ENCODE peak calls at places on chromosomes 12 and 14, in ten cellular contexts. C, U, W, O, F, Q, N, Z, S and L are unnamed samples.

GRCh38 chr12:103877288-103877687 is 36.3 kb upstream of the NT5DC3 start:
- DNase-seq in Q (no peak), U (no peak), S (no peak), W (no peak), F (no peak), N (no peak), C (no peak), O (no peak), Z (no peak), L (no peak)

GRCh38 chr14:104722938-104723650 is 935 bp upstream of the ADSS1 start:
- DNase-seq in N (no peak), Q (no peak), O (no peak), W (no peak), U (no peak), C (no peak), Z (no peak), F (no peak), S (no peak), L (no peak)

GRCh38 chr12:43289412-43289811 is 262.6 kb downstream of the ADAMTS20 start:
- DNase-seq in W (no peak), Q (no peak), O (no peak), S (no peak), F (no peak), U (no peak), Z (peak; percentile 20), N (no peak), C (no peak), L (peak; percentile 57)

GRCh38 chr12:54021006-54021405 is 7.2 kb upstream of the HOXC6 start:
- DNase-seq in N (no peak), U (no peak), Q (no peak), W (no peak), O (no peak), S (no peak), C (no peak), F (no peak), Z (no peak), L (no peak)

GRCh38 chr12:62686938-62687337 is 220.3 kb downstream of the MON2 start:
- DNase-seq in C (no peak), U (no peak), N (no peak), W (no peak), Z (no peak), Q (no peak), F (no peak), S (no peak), O (no peak), L (no peak)

GRCh38 chr12:79069009-79069408 is 204.4 kb downstream of the SYT1 start:
- DNase-seq in Z (no peak), U (no peak), C (no peak), O (no peak), S (no peak), Q (peak; percentile 68), N (no peak), F (no peak), W (no peak), L (no peak)

GRCh38 chr12:22657538-22657937 is 32.6 kb downstream of the ETNK1 start:
- DNase-seq in Z (no peak), Q (no peak), O (no peak), N (no peak), W (no peak), U (no peak), C (no peak), F (no peak), S (no peak), L (no peak)

GRCh38 chr14:49972840-49973239 is 80.0 kb downstream of the ARF6 start:
- DNase-seq in U (no peak), N (peak; percentile 10), F (peak; percentile 68), O (peak; percentile 71), S (no peak), C (no peak), W (no peak), Q (no peak), Z (peak; percentile 95), L (peak; percentile 79)

GRCh38 chr14:93749081-93749430 is 39.2 kb downstream of the PRIMA1 start:
- DNase-seq in W (no peak), Z (no peak), F (no peak), N (no peak), O (no peak), Q (no peak), S (no peak), U (no peak), C (peak; percentile 32), L (no peak)

GRCh38 chr12:2640709-2641108 is 154.1 kb upstream of the FKBP4 start:
- DNase-seq in Z (peak; percentile 95), F (no peak), N (no peak), S (no peak), C (no peak), W (no peak), U (peak; percentile 63), Q (no peak), O (peak; percentile 81), L (peak; percentile 93)

GRCh38 chr12:112932485-112933151 is 5.7 kb upstream of the OAS3 start:
- DNase-seq in Z (no peak), S (no peak), U (no peak), O (no peak), N (no peak), F (no peak), Q (no peak), C (peak; percentile 24), W (no peak), L (no peak)

GRCh38 chr12:56601503-56601902 is 28.6 kb downstream of the BAZ2A start:
- DNase-seq in C (no peak), Z (no peak), U (no peak), F (no peak), S (no peak), Q (no peak), O (no peak), W (peak; percentile 28), N (peak; percentile 25), L (peak; percentile 36)

GRCh38 chr14:74038015-74038859 is 19.1 kb downstream of the BBOF1 start:
- DNase-seq in W (no peak), F (peak; percentile 63), U (no peak), Z (peak; percentile 64), O (no peak), Q (peak; percentile 72), S (no peak), C (peak; percentile 31), N (no peak), L (peak; percentile 76)

GRCh38 chr12:16076553-16076952 is 165.4 kb downstream of the DERA start:
- DNase-seq in O (peak; percentile 29), Z (peak; percentile 37), W (no peak), C (peak; percentile 24), U (no peak), S (no peak), N (no peak), F (peak; percentile 54), Q (peak; percentile 56), L (no peak)

GRCh38 chr14:105397350-105397931 is 897 bp upstream of the TEX22 start:
- DNase-seq in F (no peak), O (no peak), U (peak; percentile 57), S (no peak), W (no peak), Z (no peak), N (no peak), C (no peak), Q (no peak), L (peak; percentile 18)

GRCh38 chr14:74619672-74620131 is 7.7 kb upstream of the LTBP2 start:
- DNase-seq in O (no peak), N (no peak), W (no peak), Z (peak; percentile 100), U (peak; percentile 85), S (no peak), F (no peak), Q (no peak), C (no peak), L (peak; percentile 87)

GRCh38 chr14:76953196-76953945 is 75.1 kb downstream of the IRF2BPL start:
- DNase-seq in Q (no peak), C (no peak), N (peak; percentile 19), Z (peak; percentile 93), W (peak; percentile 49), O (peak; percentile 81), F (no peak), S (no peak), U (peak; percentile 75), L (peak; percentile 72)

GRCh38 chr12:16348435-16349131 is 1.1 kb downstream of the MGST1 start:
- DNase-seq in F (no peak), C (no peak), S (no peak), O (no peak), N (no peak), Z (peak; percentile 13), W (no peak), Q (no peak), U (no peak), L (peak; percentile 21)

GRCh38 chr14:23572841-23573240 is 5.2 kb upstream of the AP1G2 start:
- DNase-seq in N (no peak), U (no peak), C (no peak), O (no peak), W (no peak), S (no peak), Q (no peak), F (no peak), Z (no peak), L (no peak)

GRCh38 chr14:45251912-45252311 is 1.1 kb downstream of the MIS18BP1 start:
- DNase-seq in U (no peak), S (no peak), Q (peak; percentile 15), O (no peak), C (no peak), N (no peak), W (no peak), F (peak; percentile 56), Z (peak; percentile 37), L (peak; percentile 39)

GRCh38 chr14:21066882-21067502 is 3.1 kb upstream of the ARHGEF40 start:
- DNase-seq in C (no peak), F (peak; percentile 30), N (no peak), S (no peak), Q (peak; percentile 14), Z (no peak), W (no peak), O (peak; percentile 19), U (no peak), L (no peak)

GRCh38 chr12:54840293-54840692 is 14.0 kb upstream of the MUCL1 start:
- DNase-seq in F (no peak), O (no peak), N (no peak), Q (peak; percentile 35), Z (no peak), C (no peak), U (no peak), S (no peak), W (no peak), L (no peak)

GRCh38 chr14:77076118-77076631 is 21.9 kb upstream of the CIPC start:
- DNase-seq in S (no peak), Q (no peak), F (no peak), O (no peak), Z (no peak), U (no peak), W (no peak), C (peak; percentile 37), N (no peak), L (peak; percentile 89)

GRCh38 chr14:92040431-92041040 is 677 bp upstream of the TRIP11 start:
- DNase-seq in U (no peak), F (peak; percentile 70), C (peak; percentile 8), Z (peak; percentile 33), S (no peak), Q (peak; percentile 31), N (no peak), O (peak; percentile 12), W (no peak), L (peak; percentile 46)

GRCh38 chr14:26851793-26852192 is 254.0 kb upstream of the NOVA1 start:
- DNase-seq in O (no peak), C (no peak), F (no peak), Z (no peak), W (no peak), S (no peak), N (no peak), U (no peak), Q (no peak), L (no peak)

GRCh38 chr14:58635041-58635440 is 2.7 kb upstream of the DACT1 start:
- DNase-seq in W (no peak), S (no peak), U (no peak), Q (no peak), N (no peak), C (no peak), F (no peak), O (no peak), Z (no peak), L (no peak)

GRCh38 chr14:74954232-74954946 is 1.0 kb downstream of the PGF start:
- DNase-seq in S (no peak), Q (peak; percentile 85), N (no peak), C (no peak), W (no peak), F (peak; percentile 75), U (no peak), Z (no peak), O (no peak), L (peak; percentile 56)

GRCh38 chr12:116790066-116790465 is 52.0 kb downstream of the RNFT2 start:
- DNase-seq in S (no peak), Q (no peak), C (no peak), N (no peak), O (no peak), Z (no peak), U (no peak), F (no peak), W (no peak), L (no peak)